ENCODE peak calls at places on chromosomes 2 and 18, in seven cellular contexts. K is kidney, G is body of pancreas, L is uterus, X is keratinocyte, P is heart right ventricle, Z is adrenal gland. W is an unnamed sample.

GRCh38 chr2:60548844-60549243 is 4.6 kb downstream of the BCL11A start:
- DNase-seq in X (no peak), L (no peak), K (no peak), P (no peak), G (no peak), Z (no peak), W (no peak)

GRCh38 chr18:42038936-42039335 is 83.9 kb downstream of the PIK3C3 start:
- DNase-seq in L (no peak), G (no peak), P (no peak), X (no peak), K (no peak), Z (no peak), W (no peak)

GRCh38 chr18:777021-777420 is 35.0 kb downstream of the YES1 start:
- DNase-seq in L (no peak), Z (no peak), P (no peak), K (no peak), X (no peak), G (no peak), W (no peak)

GRCh38 chr2:108547606-108548005 is 13.3 kb downstream of the LIMS1 start:
- DNase-seq in L (no peak), X (no peak), P (no peak), G (no peak), K (no peak), Z (no peak), W (no peak)

GRCh38 chr2:16554184-16554583 is 111.5 kb downstream of the CYRIA start:
- DNase-seq in P (no peak), K (no peak), L (no peak), Z (no peak), X (no peak), G (no peak), W (no peak)

GRCh38 chr18:79527656-79528055 is 131.9 kb downstream of the NFATC1 start:
- DNase-seq in L (peak; percentile 9), G (no peak), K (peak; percentile 60), P (no peak), X (no peak), Z (no peak), W (no peak)

GRCh38 chr2:199457147-199458016 is at the start of gene SATB2:
- DNase-seq in P (no peak), X (peak; percentile 7), G (peak; percentile 29), Z (peak; percentile 31), L (no peak), K (peak; percentile 80), W (no peak)

GRCh38 chr2:95361216-95361980 is 41.1 kb upstream of the FAHD2A start:
- DNase-seq in L (no peak), G (no peak), P (no peak), X (no peak), Z (no peak), K (peak; percentile 23), W (no peak)

GRCh38 chr2:3289526-3289925 is 88.1 kb downstream of the EIPR1 start:
- DNase-seq in X (no peak), K (no peak), L (no peak), P (no peak), Z (no peak), G (no peak), W (no peak)

DNA sequence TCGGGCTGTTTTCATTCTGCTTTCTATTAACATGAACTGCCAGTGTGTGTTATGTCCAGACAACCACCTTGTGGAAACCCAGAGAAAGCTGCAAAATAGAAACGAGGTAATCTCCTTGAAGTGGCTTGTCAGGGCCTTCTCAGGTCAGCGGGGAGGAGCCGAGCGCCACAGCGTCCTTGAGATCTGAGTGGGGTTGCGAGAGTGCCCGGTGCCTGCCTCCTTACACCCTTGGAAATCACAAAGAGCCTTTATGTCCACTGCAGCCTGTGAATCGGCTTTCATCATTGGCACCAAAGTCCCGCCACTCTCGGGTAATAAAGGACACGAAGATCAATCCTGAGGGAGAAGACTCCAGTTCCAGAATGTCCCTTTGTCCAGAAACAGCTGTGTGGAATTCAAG is 135.1 kb downstream of the HRH4 start:
- DNase-seq in P (no peak), X (no peak), L (no peak), G (no peak), K (no peak), Z (no peak), W (no peak)
- TF ChIP-seq CTCF in P (no peak), X (no peak), L (no peak), G (no peak), K (no peak), Z (no peak), W (no peak)

GRCh38 chr2:119518401-119518800 is 5.9 kb downstream of the SCTR start:
- DNase-seq in L (no peak), G (no peak), K (no peak), X (no peak), P (no peak), Z (no peak), W (no peak)
- H3K27ac ChIP-seq in L (no peak overlapping the region), G (no peak overlapping the region), K (no peak overlapping the region), X (no peak overlapping the region), P (no peak overlapping the region), Z (no peak overlapping the region), W (no peak overlapping the region)

DNA sequence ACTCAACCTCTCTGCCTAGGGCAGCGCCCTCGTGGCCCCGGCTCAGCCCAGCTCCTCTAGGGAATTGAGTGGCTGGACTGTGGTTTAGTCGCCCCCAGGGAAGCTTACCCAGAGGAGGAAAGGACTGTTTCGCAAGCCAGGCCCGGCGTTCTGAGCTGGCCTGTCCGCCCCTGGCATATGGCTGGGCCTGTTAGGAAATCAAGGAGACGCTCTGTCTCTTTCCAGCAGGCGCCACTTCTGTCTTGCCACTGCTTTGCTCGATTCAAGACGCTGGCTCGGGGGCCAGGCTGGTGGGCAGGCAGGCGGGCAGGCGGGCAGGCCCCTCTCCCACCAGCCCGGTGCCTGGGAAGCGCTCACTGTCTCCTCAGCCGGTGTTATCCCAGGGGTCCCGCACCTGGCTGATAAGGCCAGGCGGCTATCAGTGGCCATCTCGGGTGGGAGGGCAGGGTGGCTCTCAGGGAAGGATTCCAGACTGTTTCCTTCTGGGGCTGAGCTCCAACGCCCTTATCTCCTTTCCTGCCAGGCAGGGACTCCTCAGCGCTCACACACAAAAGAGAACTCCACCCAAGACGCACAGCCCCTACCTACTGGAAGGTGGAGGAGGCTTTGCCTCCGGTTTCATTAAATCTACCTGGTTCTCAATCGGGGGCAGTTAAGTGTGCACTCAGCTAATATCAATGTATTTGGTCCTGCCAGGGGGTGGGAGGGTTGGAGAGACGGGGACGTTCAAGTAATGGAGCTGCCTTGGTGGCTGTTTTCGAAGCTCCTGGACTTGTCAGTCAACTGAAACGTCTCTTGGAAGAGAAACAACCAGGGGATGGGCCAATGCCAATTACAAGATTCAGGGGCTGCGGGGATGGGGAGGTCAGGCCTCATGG is 109.1 kb downstream of the SMAD7 start:
- DNase-seq in K (peak; percentile 94), X (no peak), G (no peak), L (no peak), Z (no peak), P (peak; percentile 41), W (peak; percentile 51)
- H3K4me1 ChIP-seq in K (peaks cover 38% of the 10 kb centered on the region), X (peaks cover 29% of the 10 kb centered on the region), G (peaks cover 24% of the 10 kb centered on the region), L (no peaks in the 10 kb centered on the region), Z (peaks cover 20% of the 10 kb centered on the region), P (peaks cover 63% of the 10 kb centered on the region), W (no peaks in the 10 kb centered on the region)

GRCh38 chr2:204046145-204046544 is 109.6 kb downstream of the ICOS start:
- DNase-seq in K (no peak), Z (no peak), G (no peak), P (no peak), X (no peak), L (no peak), W (no peak)
- TF ChIP-seq CTCF in K (no peak), Z (no peak), G (no peak), P (no peak), X (no peak), L (no peak), W (no peak)

DNA sequence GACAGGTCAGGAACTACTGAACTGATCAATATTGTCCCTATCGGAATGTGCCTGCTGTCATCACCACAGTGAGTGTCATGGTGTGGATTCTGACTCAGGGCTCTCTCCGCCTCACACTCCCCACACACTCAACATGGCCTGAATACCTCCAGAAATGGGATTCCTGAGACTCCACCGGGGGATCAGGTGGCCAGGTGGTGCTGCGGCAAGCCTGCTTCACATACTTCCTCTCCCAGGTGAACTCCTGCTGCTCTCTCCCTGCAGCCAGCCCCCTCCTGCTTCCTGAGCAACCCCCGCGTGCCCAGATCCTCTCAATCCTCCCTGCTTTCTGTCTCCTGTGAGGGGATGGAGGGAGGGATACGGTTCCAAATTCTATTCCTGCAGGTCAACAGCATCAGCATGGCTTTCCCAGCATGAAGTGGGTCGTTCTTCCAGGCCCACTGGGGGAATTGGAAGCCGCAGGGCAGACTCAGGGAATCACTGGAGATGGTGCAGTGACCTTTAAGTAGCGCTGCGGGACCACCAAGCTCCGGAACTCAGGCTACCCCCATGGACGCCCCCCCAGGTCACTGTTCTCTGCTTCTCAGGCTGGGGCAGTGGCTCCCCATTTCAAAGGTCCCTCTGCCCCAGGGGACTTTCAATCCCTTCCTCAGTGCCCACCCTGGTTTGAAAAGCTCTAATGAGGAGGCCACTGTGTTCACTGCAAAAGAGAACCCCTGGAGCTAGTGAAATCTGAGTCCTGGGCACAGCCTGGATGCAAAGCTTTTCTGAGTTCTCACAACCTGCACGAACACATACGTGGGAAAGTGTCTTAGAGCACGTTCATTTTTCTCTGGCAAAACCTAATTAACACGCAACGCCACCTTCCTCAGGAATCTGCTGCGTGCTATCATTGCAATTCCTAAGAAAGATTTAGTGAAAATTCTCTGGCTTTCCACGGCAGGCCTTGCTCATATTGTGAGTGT is 168.4 kb downstream of the ZFP36L2 start:
- DNase-seq in X (no peak), G (no peak), L (no peak), P (no peak), K (no peak), Z (no peak), W (no peak)
- H3K27ac ChIP-seq in X (no peak overlapping the region), G (peak overlapping the region; percentile 25), L (no peak overlapping the region), P (no peak overlapping the region), K (no peak overlapping the region), Z (no peak overlapping the region), W (no peak overlapping the region)

DNA sequence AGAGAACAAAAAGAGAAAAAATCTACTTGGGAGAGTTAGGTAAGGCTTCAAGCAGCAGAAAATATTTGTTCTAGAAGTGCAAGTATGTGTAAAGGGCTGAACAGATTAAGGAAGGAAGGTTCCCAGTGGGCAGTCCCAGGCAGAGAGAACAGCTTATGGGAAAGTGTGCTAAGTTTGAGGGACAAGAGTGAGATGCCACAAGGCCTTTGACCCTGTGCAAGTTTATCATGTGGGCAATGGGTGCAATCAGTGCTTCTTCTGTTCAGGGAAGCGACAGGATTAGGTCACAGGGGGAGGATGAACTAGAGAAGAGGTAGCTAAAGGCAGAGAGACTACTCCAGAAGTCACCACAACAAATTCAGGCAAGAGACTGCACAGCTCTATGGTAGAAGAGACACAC is 44.4 kb downstream of the LPIN2 start:
- DNase-seq in L (no peak), P (no peak), G (no peak), K (no peak), Z (no peak), X (no peak), W (no peak)
- H3K4me1 ChIP-seq in L (peaks cover 11% of the 10 kb centered on the region), P (peaks cover 63% of the 10 kb centered on the region), G (peaks cover 48% of the 10 kb centered on the region), K (peaks cover 31% of the 10 kb centered on the region), Z (peaks cover 32% of the 10 kb centered on the region), X (no peaks in the 10 kb centered on the region), W (peaks cover 24% of the 10 kb centered on the region)

W was measured in ascending aorta.